ENCODE peak calls at places on chromosomes 2 and 18, in four cellular contexts. K, C, V and S are unnamed samples.
A peak's percentile ranks its signal among the peaks of the same experiment; 100 is the strongest.

GRCh38 chr18:74532511-74533025 is 1.7 kb upstream of the CNDP1 start:
- DNase-seq in K (no peak), C (peak; percentile 21), V (no peak), S (no peak)

GRCh38 chr18:57931038-57931437 is 113.0 kb upstream of the NEDD4L start:
- DNase-seq in K (no peak), C (peak; percentile 39), V (no peak), S (no peak)

GRCh38 chr2:10243926-10244270 is 58.8 kb upstream of the HPCAL1 start:
- DNase-seq in K (no peak), C (no peak), V (no peak), S (no peak)

GRCh38 chr2:60745761-60746160 is 10.3 kb upstream of the PAPOLG start:
- DNase-seq in K (no peak), C (no peak), V (no peak), S (no peak)

GRCh38 chr2:227204452-227204851 is 40.0 kb downstream of the COL4A3 start:
- DNase-seq in K (no peak), C (no peak), V (no peak), S (no peak)

GRCh38 chr2:27494944-27495554 is at the start of gene FNDC4:
- DNase-seq in K (no peak), C (peak; percentile 29), V (peak; percentile 38), S (no peak)

GRCh38 chr2:173064231-173064805 is 11.3 kb upstream of the MAP3K20 start:
- DNase-seq in K (no peak), C (no peak), V (no peak), S (no peak)

GRCh38 chr2:148664229-148664628 is 19.7 kb downstream of the EPC2 start:
- DNase-seq in K (no peak), C (no peak), V (no peak), S (no peak)

GRCh38 chr2:230939691-230940475 is 14.8 kb upstream of the GPR55 start:
- DNase-seq in K (no peak), C (peak; percentile 14), V (no peak), S (no peak)

GRCh38 chr2:69464575-69464974 is 27.3 kb upstream of the NFU1 start:
- DNase-seq in K (no peak), C (no peak), V (no peak), S (no peak)

GRCh38 chr18:23578891-23579653 is 7.2 kb downstream of the NPC1 start:
- DNase-seq in K (no peak), C (no peak), V (no peak), S (no peak)

GRCh38 chr2:98187194-98187593 is 100.2 kb downstream of the VWA3B start:
- DNase-seq in K (no peak), C (no peak), V (no peak), S (no peak)

DNA sequence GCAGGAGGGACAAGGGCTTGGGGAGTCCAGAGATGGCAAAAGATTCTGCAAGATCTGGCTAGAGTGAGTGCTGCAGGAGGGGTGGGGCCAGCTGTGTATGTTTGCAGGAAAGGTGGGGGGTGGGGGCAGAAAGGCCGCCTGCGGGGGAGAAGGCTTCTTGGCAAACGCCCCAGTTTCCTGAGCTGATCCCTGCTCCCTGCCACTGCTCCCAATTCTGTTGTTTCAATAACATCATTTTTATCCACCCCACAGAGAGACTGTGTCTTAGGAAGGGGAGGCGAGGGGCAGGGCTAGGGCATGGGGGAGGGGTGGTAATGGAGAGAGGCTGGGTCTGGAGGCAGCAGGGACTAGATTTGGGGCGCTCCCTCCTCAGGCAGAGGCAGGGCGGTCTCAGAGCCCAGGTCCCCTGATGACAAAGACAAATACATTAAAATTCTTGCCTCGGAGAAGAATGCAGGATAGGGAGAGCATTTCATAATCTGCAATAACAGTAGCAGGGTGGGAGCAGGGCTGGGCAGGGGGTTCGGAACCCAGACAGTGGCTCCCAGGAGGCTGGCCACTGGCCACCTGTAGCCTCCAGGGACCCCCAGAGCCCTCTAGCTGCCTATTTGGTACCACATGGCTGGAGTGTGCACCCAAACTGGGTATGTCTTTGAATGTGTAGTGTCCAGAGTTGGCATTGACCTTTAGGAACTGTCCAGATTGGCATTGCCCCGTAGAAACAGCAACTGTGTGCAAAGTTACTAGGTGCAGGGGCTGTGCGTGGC is 2.1 kb upstream of the WNT6 start:
- DNase-seq in K (no peak), C (no peak), V (no peak), S (no peak)
- H3K27ac ChIP-seq in K (no peak overlapping the region), C (no peak overlapping the region), V (no peak overlapping the region), S (peak overlapping the region; percentile 12)

GRCh38 chr2:193348055-193348454 is 1153.3 kb upstream of the TMEFF2 start:
- DNase-seq in K (no peak), C (no peak), V (no peak), S (no peak)
- H3K4me3 ChIP-seq in K (no peak overlapping the region), C (no peak overlapping the region), V (peak overlapping the region; percentile 27), S (peak overlapping the region; percentile 26)

GRCh38 chr2:134417968-134418557 is 164.2 kb downstream of the MGAT5 start:
- DNase-seq in K (no peak), C (no peak), V (no peak), S (no peak)
- TF ChIP-seq POLR2A in K (no peak), C (no peak), V (no peak), S (no peak)

GRCh38 chr18:63203497-63203896 is 116.1 kb downstream of the BCL2 start:
- DNase-seq in K (no peak), C (no peak), V (no peak), S (no peak)

GRCh38 chr18:63199743-63200241 is 119.8 kb downstream of the BCL2 start:
- DNase-seq in K (no peak), C (no peak), V (no peak), S (no peak)

GRCh38 chr18:63205791-63206252 is 113.7 kb downstream of the BCL2 start:
- DNase-seq in K (no peak), C (no peak), V (no peak), S (no peak)

GRCh38 chr18:63198868-63199742 is 120.5 kb downstream of the BCL2 start:
- DNase-seq in K (no peak), C (no peak), V (no peak), S (no peak)

DNA sequence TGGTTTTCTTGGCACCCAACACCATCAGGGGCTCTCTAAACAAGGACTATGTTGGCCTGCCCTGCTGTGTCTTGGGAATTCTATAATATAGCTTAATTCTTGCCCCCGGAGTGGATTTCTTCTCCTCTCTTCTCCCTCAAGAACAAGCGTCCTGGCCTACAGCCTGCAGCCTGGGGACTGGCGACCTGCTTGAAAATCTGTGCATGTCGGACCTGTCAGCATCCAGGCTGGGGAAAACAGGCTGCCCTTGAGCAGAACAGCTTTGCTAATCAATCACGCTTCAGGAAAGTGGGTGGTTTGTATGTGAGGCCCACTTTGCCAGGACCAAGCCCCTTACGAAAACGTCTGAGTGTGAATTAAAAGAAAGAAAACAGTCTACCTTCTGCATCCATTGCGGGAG is 116.8 kb downstream of the BCL2 start:
- DNase-seq in K (no peak), C (no peak), V (no peak), S (no peak)
- H3K27ac ChIP-seq in K (no peak overlapping the region), C (no peak overlapping the region), V (no peak overlapping the region), S (no peak overlapping the region)

DNA sequence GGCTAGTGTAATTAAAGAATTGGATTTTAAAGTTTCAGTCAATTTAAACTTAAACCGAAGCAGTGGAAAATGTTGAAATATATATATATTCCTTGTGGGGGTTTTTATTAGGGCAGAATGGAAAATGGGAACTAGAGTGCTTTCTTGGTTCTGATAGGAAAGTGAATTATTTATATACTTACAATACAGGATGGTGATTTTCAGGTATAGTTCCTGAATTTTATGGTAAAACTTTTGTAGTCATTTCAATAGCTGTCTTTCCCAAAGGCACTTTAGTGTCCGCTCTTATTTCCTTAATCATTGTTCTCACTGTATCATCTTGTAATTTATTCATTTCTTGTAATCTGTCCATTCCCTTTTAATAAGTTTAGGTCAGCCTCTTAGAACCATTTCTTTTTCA is 1.9 kb downstream of the RPL37A start:
- DNase-seq in K (no peak), C (no peak), V (no peak), S (no peak)
- H3K4me3 ChIP-seq in K (no peak overlapping the region), C (no peak overlapping the region), V (no peak overlapping the region), S (peak overlapping the region; percentile 75)

GRCh38 chr2:61763605-61764034 is 90.2 kb downstream of the FAM161A start:
- DNase-seq in K (peak; percentile 51), C (peak; percentile 79), V (peak; percentile 87), S (peak; percentile 74)
- TF ChIP-seq POLR2A in K (no peak), C (no peak), V (no peak), S (no peak)